ENCODE peak calls at places on chromosomes 4 and X, in four cellular contexts. S, U, Z and X are unnamed samples.

GRCh38 chrX:13283968-13284914 is 35.6 kb downstream of the ATXN3L start:
- DNase-seq in Z (no peak), S (peak; percentile 67), U (no peak), X (peak; percentile 36)

GRCh38 chr4:83112678-83113428 is 1.7 kb downstream of the PLAC8 start:
- DNase-seq in Z (no peak), S (no peak), U (no peak), X (no peak)

GRCh38 chr4:76579596-76580375 is 144.8 kb downstream of the SHROOM3 start:
- DNase-seq in Z (no peak), S (no peak), U (no peak), X (no peak)

GRCh38 chrX:698246-698645 is 67.7 kb downstream of the SHOX start:
- DNase-seq in Z (no peak), U (no peak), S (no peak), X (no peak)

GRCh38 chrX:110853610-110854009 is 58.0 kb upstream of the CHRDL1 start:
- DNase-seq in U (no peak), S (peak; percentile 3), Z (no peak), X (no peak)

GRCh38 chrX:18935893-18936292 is 48.0 kb downstream of the PHKA2 start:
- DNase-seq in U (no peak), Z (no peak), S (no peak), X (no peak)

GRCh38 chr4:28369504-28369903 is 1508.9 kb downstream of the STIM2 start:
- DNase-seq in U (no peak), S (peak; percentile 90), Z (no peak), X (no peak)

GRCh38 chr4:65007841-65008439 is 598.7 kb upstream of the TECRL start:
- DNase-seq in S (peak; percentile 66), U (peak; percentile 22), Z (no peak), X (no peak)

GRCh38 chr4:147768113-147768512 is 36.2 kb downstream of the ARHGAP10 start:
- DNase-seq in S (peak; percentile 84), U (no peak), Z (no peak), X (no peak)

GRCh38 chrX:46165411-46165810 is 379.8 kb downstream of the ZNF674 start:
- DNase-seq in Z (no peak), S (peak; percentile 56), U (no peak), X (no peak)

GRCh38 chrX:56745019-56745418 is 16.0 kb downstream of the NBDY start:
- DNase-seq in Z (no peak), S (peak; percentile 83), U (no peak), X (peak; percentile 29)

GRCh38 chr4:147096667-147097604 is 151.3 kb upstream of the TTC29 start:
- DNase-seq in U (no peak), S (peak; percentile 87), Z (no peak), X (peak; percentile 15)

GRCh38 chr4:11446156-11446811 is 17.6 kb upstream of the HS3ST1 start:
- DNase-seq in S (peak; percentile 19), Z (no peak), U (no peak), X (peak; percentile 3)

GRCh38 chr4:140267576-140267975 is 105.9 kb upstream of the SCOC start:
- DNase-seq in U (no peak), S (no peak), Z (no peak), X (no peak)

GRCh38 chrX:8341814-8342590 is 122.6 kb upstream of the VCX3B start:
- DNase-seq in Z (no peak), U (no peak), S (no peak), X (no peak)

GRCh38 chr4:156329779-156330178 is 376.1 kb upstream of the CTSO start:
- DNase-seq in U (no peak), S (peak; percentile 51), Z (no peak), X (no peak)

GRCh38 chrX:107716816-107717700 is 58.5 kb downstream of the TSC22D3 start:
- DNase-seq in S (peak; percentile 94), U (peak; percentile 18), Z (peak; percentile 75), X (no peak)

GRCh38 chrX:39096599-39096998 is 295.3 kb downstream of the MID1IP1 start:
- DNase-seq in Z (no peak), U (no peak), S (no peak), X (no peak)

GRCh38 chr4:112277705-112278448 is 7.8 kb downstream of the TIFA start:
- DNase-seq in S (no peak), Z (no peak), U (no peak), X (no peak)

GRCh38 chrX:110399497-110399896 is 40.8 kb downstream of the RTL9 start:
- DNase-seq in Z (no peak), U (no peak), S (no peak), X (no peak)

GRCh38 chr4:22170353-22170752 is 221.8 kb upstream of the KCNIP4 start:
- DNase-seq in Z (no peak), U (no peak), S (peak; percentile 68), X (no peak)

GRCh38 chr4:2042207-2042946 is 16.8 kb upstream of the NAT8L start:
- DNase-seq in U (no peak), Z (no peak), S (no peak), X (no peak)

GRCh38 chr4:112288455-112288854 is 2.8 kb upstream of the TIFA start:
- DNase-seq in Z (no peak), U (no peak), S (no peak), X (no peak)

GRCh38 chr4:159232465-159233106 is 129.7 kb downstream of the RAPGEF2 start:
- DNase-seq in Z (no peak), U (no peak), S (no peak), X (no peak)

GRCh38 chrX:153620576-153620975 is 21.6 kb upstream of the CCNQ start:
- DNase-seq in U (no peak), Z (no peak), S (no peak), X (no peak)

GRCh38 chr4:98055800-98056501 is 87.3 kb downstream of the STPG2 start:
- DNase-seq in S (no peak), U (no peak), Z (no peak), X (no peak)

GRCh38 chrX:506341-506740 is 119.6 kb upstream of the PPP2R3B start:
- DNase-seq in Z (no peak), S (no peak), U (no peak), X (no peak)

GRCh38 chr4:100849319-100849718 is 331.5 kb upstream of the EMCN start:
- DNase-seq in Z (no peak), S (no peak), U (no peak), X (no peak)

GRCh38 chrX:29687687-29688086 is 527.7 kb upstream of the MAGEB2 start:
- DNase-seq in Z (no peak), S (peak; percentile 61), U (no peak), X (no peak)

GRCh38 chr4:46886711-46887110 is 22.3 kb downstream of the COX7B2 start:
- DNase-seq in Z (no peak), U (no peak), S (peak; percentile 34), X (no peak)
- TF ChIP-seq CTCF in Z (no peak), U (peak; percentile 58), S (peak; percentile 41), X (peak; percentile 68)

DNA sequence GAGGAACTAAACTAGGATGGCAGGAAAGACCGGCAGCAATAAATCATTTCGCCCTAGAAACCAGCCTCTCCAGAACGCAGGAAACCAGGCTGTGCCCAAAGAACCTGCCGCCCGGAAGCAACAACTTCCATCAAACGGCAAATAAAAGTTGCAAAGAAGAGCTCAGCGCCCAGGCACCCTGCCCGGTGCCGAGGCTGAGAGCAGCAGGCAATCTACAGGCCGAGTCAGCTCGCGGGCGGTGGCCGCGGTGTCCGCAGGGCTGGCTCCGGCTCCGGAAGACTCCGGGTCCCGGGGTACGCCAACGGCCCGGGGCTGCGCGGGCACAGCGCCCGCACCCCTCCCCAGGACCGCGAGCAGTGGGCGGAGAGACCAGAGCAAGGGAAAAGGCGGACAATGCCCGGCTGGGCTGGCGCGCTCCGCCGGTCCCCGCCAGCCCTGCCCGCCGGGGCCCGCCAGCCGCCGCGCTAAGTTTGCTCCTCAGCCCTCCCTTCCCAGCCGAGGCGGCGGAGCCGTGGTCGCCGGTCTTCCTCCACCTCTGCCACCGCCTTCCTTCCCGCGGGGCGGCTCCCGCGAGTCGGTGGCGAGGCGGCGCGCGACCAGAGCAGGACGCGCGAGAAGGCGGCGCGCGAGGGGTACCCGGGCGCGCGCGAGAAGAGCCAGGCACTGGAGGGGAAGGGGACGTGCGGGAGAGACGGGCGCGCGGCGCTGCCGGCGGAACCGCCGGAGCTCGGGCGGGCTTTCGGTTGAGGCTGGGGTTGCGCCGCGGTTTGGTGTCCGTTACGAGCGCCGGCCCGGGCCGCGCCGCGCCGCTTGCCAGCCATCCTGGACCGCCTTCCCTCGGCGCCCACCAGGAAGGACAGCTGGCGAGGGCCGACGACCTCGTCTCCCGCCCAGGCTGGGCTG is 733 bp downstream of the FRYL start:
- DNase-seq in U (peak; percentile 58), Z (peak; percentile 60), S (peak; percentile 46), X (no peak)
- TF ChIP-seq CTCF in U (peak; percentile 8), Z (no peak), S (no peak), X (no peak)

GRCh38 chrX:114583646-114584433 is at the start of gene HTR2C:
- DNase-seq in Z (no peak), U (no peak), S (no peak), X (no peak)

GRCh38 chrX:114582264-114582632 is 1.6 kb upstream of the HTR2C start:
- DNase-seq in S (no peak), U (no peak), Z (no peak), X (no peak)

GRCh38 chrX:114584434-114584943 is 603 bp downstream of the HTR2C start:
- DNase-seq in S (no peak), U (peak; percentile 35), Z (no peak), X (no peak)

GRCh38 chrX:114582698-114583395 is 1.0 kb upstream of the HTR2C start:
- DNase-seq in U (no peak), S (no peak), Z (no peak), X (no peak)

GRCh38 chrX:114584983-114585842 is 1.3 kb downstream of the HTR2C start:
- DNase-seq in U (no peak), S (no peak), Z (no peak), X (no peak)
- TF ChIP-seq CTCF in U (no peak), S (no peak), Z (no peak), X (no peak)

GRCh38 chr4:105276361-105276760 is 129.7 kb downstream of the TET2 start:
- DNase-seq in S (no peak), U (no peak), Z (no peak), X (no peak)
- TF ChIP-seq CTCF in S (no peak), U (no peak), Z (no peak), X (no peak)

GRCh38 chrX:86914569-86914968 is 603.0 kb upstream of the KLHL4 start:
- DNase-seq in S (no peak), Z (no peak), U (no peak), X (no peak)
- TF ChIP-seq CTCF in S (no peak), Z (no peak), U (peak; percentile 10), X (no peak)

GRCh38 chrX:71283409-71284143 is at the start of gene NONO:
- DNase-seq in Z (peak; percentile 93), U (peak; percentile 74), S (peak; percentile 99), X (peak; percentile 96)
- TF ChIP-seq CTCF in Z (no peak), U (peak; percentile 11), S (no peak), X (peak; percentile 19)

DNA sequence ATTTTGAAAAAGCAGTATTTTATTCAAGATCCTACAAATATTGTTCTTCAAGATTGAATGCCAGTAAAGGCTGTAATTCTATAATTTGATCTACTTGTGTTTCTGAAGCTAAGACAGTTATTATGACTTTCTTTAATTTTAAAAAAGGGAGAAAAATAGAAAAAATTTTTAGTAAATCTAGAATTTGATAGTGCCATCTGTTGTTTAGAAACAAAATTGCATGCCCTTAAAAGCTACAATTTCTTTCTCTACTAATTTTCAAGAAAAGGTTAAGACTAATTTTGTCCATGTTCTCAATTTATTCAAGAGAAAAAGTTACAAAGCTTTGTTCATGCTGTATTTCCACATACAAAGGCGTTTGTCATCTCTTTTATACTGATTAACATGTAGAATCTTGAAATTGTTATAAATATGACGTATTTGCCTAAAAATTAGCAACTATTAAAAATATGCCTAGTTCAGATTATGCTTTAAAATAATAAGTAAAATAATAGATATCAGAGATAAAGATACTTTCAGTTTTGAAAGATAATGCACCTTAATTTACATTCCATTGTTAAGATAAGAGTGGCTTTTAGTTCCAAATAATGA is 25.6 kb upstream of the MMRN1 start:
- DNase-seq in S (peak; percentile 25), U (no peak), Z (no peak), X (no peak)
- TF ChIP-seq CTCF in S (peak; percentile 51), U (peak; percentile 62), Z (peak; percentile 17), X (peak; percentile 55)